ENCODE peak calls at places on chromosomes 13 and 19, in nine cellular contexts. A, U, G, V, X, P, Z, C and I are unnamed samples.

GRCh38 chr19:52034051-52034728 is 6.0 kb upstream of the ZNF614 start:
- DNase-seq in A (no peak), U (no peak), G (no peak), V (no peak), X (no peak), P (no peak), Z (no peak), C (peak; percentile 10), I (no peak)

GRCh38 chr19:3508771-3509535 is 2.8 kb downstream of the FZR1 start:
- DNase-seq in A (no peak), U (no peak), G (no peak), V (no peak), X (no peak), P (no peak), Z (no peak), C (no peak), I (no peak)

GRCh38 chr13:51524312-51524711 is 60.0 kb upstream of the WDFY2 start:
- DNase-seq in A (no peak), U (no peak), G (no peak), V (no peak), X (no peak), P (no peak), Z (peak; percentile 84), C (no peak), I (no peak)

GRCh38 chr13:50387124-50387581 is 371.9 kb downstream of the KCNRG start:
- DNase-seq in A (peak; percentile 43), U (no peak), G (no peak), V (no peak), X (no peak), P (peak; percentile 76), Z (peak; percentile 77), C (peak; percentile 45), I (peak; percentile 83)

GRCh38 chr19:37906868-37907734 is at the start of gene SIPA1L3:
- DNase-seq in A (peak; percentile 98), U (peak; percentile 81), G (peak; percentile 92), V (peak; percentile 61), X (peak; percentile 84), P (peak; percentile 97), Z (peak; percentile 99), C (peak; percentile 97), I (peak; percentile 99)

GRCh38 chr13:32496574-32497160 is 41.9 kb downstream of the N4BP2L2 start:
- DNase-seq in A (no peak), U (no peak), G (no peak), V (no peak), X (no peak), P (no peak), Z (no peak), C (no peak), I (no peak)

GRCh38 chr19:3694361-3695123 is 5.7 kb downstream of the PIP5K1C start:
- DNase-seq in A (no peak), U (no peak), G (no peak), V (no peak), X (no peak), P (no peak), Z (no peak), C (no peak), I (no peak)

GRCh38 chr13:102651892-102652291 is 43.0 kb downstream of the METTL21C start:
- DNase-seq in A (no peak), U (no peak), G (no peak), V (no peak), X (no peak), P (no peak), Z (no peak), C (no peak), I (no peak)

GRCh38 chr13:45168555-45168930 is 32.3 kb downstream of the KCTD4 start:
- DNase-seq in A (no peak), U (no peak), G (no peak), V (no peak), X (no peak), P (no peak), Z (no peak), C (no peak), I (no peak)

GRCh38 chr13:80083516-80084085 is 257.3 kb downstream of the SPRY2 start:
- DNase-seq in A (no peak), U (no peak), G (peak; percentile 89), V (no peak), X (no peak), P (no peak), Z (no peak), C (no peak), I (no peak)

GRCh38 chr13:33230178-33230881 is 55.2 kb downstream of the STARD13 start:
- DNase-seq in A (no peak), U (no peak), G (no peak), V (no peak), X (no peak), P (no peak), Z (no peak), C (no peak), I (no peak)

GRCh38 chr13:50798923-50799322 is 44.6 kb downstream of the DLEU7 start:
- DNase-seq in A (no peak), U (no peak), G (peak; percentile 18), V (no peak), X (no peak), P (no peak), Z (no peak), C (no peak), I (no peak)